ENCODE peak calls at places on chromosome 11, in six cellular contexts. Z is HCT116, T is SK-N-SH, B is K562, L is H1, M is Panc1. W is an unnamed sample.
A peak's percentile ranks its signal among the peaks of the same experiment; 100 is the strongest.

GRCh38 chr11:117792241-117792640 is 4.8 kb downstream of the DSCAML1 start:
- DNase-seq in Z (no peak), T (no peak), B (no peak), L (no peak), M (no peak), W (no peak)

GRCh38 chr11:128476729-128477128 is 110.6 kb downstream of the ETS1 start:
- DNase-seq in Z (no peak), T (no peak), B (no peak), L (no peak), M (no peak), W (no peak)

GRCh38 chr11:73314121-73314948 is 6.3 kb downstream of the ARHGEF17 start:
- DNase-seq in Z (no peak), T (no peak), B (peak; percentile 59), L (no peak), M (no peak), W (no peak)

GRCh38 chr11:88103337-88104206 is 71.7 kb downstream of the RAB38 start:
- DNase-seq in Z (peak; percentile 85), T (peak; percentile 15), B (peak; percentile 33), L (peak; percentile 63), M (peak; percentile 67), W (peak; percentile 53)

GRCh38 chr11:9516113-9516512 is 55.3 kb downstream of the ZNF143 start:
- DNase-seq in Z (no peak), T (no peak), B (no peak), L (no peak), M (no peak), W (no peak)

GRCh38 chr11:46555269-46556054 is 38.4 kb downstream of the AMBRA1 start:
- DNase-seq in Z (no peak), T (no peak), B (no peak), L (no peak), M (no peak), W (peak; percentile 30)

GRCh38 chr11:134120143-134120850 is 51.4 kb downstream of the JAM3 start:
- DNase-seq in Z (no peak), T (no peak), B (no peak), L (no peak), M (no peak), W (no peak)

GRCh38 chr11:132409591-132410375 is 1039.4 kb downstream of the NTM start:
- DNase-seq in Z (no peak), T (no peak), B (no peak), L (no peak), M (no peak), W (no peak)

GRCh38 chr11:94557391-94557790 is 9.8 kb upstream of the PIWIL4 start:
- DNase-seq in Z (no peak), T (no peak), B (no peak), L (no peak), M (no peak), W (no peak)

GRCh38 chr11:16827139-16827538 is 88.7 kb downstream of the C11orf58 start:
- DNase-seq in Z (no peak), T (no peak), B (no peak), L (no peak), M (no peak), W (no peak)

GRCh38 chr11:104872393-104872792 is 25.9 kb downstream of the CASP12 start:
- DNase-seq in Z (no peak), T (no peak), B (no peak), L (no peak), M (no peak), W (no peak)

GRCh38 chr11:123765601-123766000 is 11.3 kb upstream of the OR6X1 start:
- DNase-seq in Z (no peak), T (no peak), B (no peak), L (no peak), M (no peak), W (no peak)

GRCh38 chr11:19160839-19161238 is 40.9 kb downstream of the CSRP3 start:
- DNase-seq in Z (no peak), T (no peak), B (no peak), L (no peak), M (no peak), W (no peak)

GRCh38 chr11:100855466-100856067 is 168.5 kb downstream of the ARHGAP42 start:
- DNase-seq in Z (peak; percentile 52), T (peak; percentile 4), B (peak; percentile 18), L (no peak), M (no peak), W (no peak)

GRCh38 chr11:3010521-3011275 is 18.6 kb upstream of the NAP1L4 start:
- DNase-seq in Z (no peak), T (no peak), B (no peak), L (no peak), M (no peak), W (no peak)

GRCh38 chr11:88281317-88281712 is 56.2 kb downstream of the CTSC start:
- DNase-seq in Z (no peak), T (no peak), B (no peak), L (no peak), M (no peak), W (no peak)

GRCh38 chr11:72491001-72491400 is 56.7 kb upstream of the CLPB start:
- DNase-seq in Z (no peak), T (no peak), B (no peak), L (no peak), M (no peak), W (no peak)

GRCh38 chr11:76131142-76131541 is 75.2 kb downstream of the WNT11 start:
- DNase-seq in Z (no peak), T (peak; percentile 50), B (no peak), L (no peak), M (no peak), W (no peak)

GRCh38 chr11:117815262-117815803 is 9.2 kb downstream of the FXYD2 start:
- DNase-seq in Z (no peak), T (no peak), B (no peak), L (no peak), M (no peak), W (peak; percentile 94)

GRCh38 chr11:34601609-34602008 is 19.3 kb upstream of the EHF start:
- DNase-seq in Z (no peak), T (no peak), B (no peak), L (no peak), M (no peak), W (no peak)

GRCh38 chr11:119608781-119609180 is 120.2 kb downstream of the NECTIN1 start:
- DNase-seq in Z (no peak), T (no peak), B (no peak), L (no peak), M (no peak), W (no peak)

GRCh38 chr11:117759305-117759704 is 37.7 kb downstream of the DSCAML1 start:
- DNase-seq in Z (no peak), T (no peak), B (no peak), L (no peak), M (no peak), W (no peak)

DNA sequence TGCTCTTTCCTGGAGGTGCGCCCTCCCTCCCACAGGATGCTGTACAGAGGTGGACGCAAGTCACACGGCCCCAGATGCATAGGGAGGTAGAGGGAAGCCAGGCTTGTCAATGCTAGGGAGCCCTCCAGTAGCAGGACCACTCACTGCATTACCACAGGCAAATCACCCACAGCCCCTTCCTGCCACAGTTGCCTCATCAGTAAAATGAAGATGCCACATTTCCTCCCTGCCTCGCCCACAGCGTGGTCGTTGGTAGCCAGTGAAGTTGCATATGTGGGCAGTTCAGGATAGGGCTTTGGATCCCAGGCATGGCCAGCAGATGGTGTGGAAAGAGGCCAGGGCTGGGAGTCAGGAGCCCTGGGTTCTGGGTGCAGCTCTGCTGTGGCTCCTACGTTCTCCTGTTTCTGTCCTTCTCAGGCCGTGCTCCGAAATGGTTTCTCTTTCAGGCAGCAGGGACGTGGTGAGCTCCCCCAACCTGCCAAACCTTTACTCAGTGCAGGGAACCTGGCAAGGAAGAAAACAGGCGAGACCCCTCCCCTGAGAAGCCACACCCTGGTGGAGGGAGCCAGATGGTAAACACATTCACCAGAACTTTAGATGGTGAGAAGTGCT is 22.6 kb downstream of the DAGLA start:
- DNase-seq in Z (no peak), T (no peak), B (no peak), L (no peak), M (no peak), W (no peak)
- TF ChIP-seq SIN3A in Z (no peak), T (no peak), B (no peak), L (no peak), M (no peak), W (no peak)

GRCh38 chr11:18012314-18012905 is 437 bp downstream of the SERGEF start:
- DNase-seq in Z (no peak), T (peak; percentile 57), B (peak; percentile 29), L (no peak), M (no peak), W (no peak)
- TF ChIP-seq SIN3A in Z (no peak), T (no peak), B (peak; percentile 26), L (no peak), M (no peak), W (no peak)

DNA sequence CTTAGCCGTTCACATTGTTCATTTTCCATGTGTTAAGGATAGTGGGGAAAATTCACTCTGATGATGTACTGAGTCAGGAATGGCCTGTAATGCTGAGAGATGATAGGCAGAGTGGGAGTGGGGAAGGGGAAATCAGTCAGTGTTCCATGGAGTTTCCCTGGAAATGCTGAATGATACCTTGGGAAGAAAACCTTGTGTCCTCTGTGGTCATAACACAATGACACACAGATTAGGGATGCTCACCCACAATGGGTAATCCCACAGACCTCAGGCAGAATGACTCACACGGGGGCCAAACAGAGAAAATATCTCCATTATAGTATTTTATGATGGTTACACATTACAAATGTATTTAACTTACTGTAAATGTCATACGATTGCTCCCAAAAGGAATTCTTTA is 118.0 kb downstream of the SNX19 start:
- DNase-seq in Z (no peak), T (no peak), B (no peak), L (no peak), M (no peak), W (no peak)
- TF ChIP-seq SIN3A in Z (no peak), T (no peak), B (no peak), L (no peak), M (no peak), W (no peak)

GRCh38 chr11:65900899-65901180 is 652 bp upstream of the FOSL1 start:
- DNase-seq in Z (no peak), T (no peak), B (no peak), L (no peak), M (no peak), W (no peak)

GRCh38 chr11:65897020-65897471 is 3.1 kb downstream of the FOSL1 start:
- DNase-seq in Z (no peak), T (no peak), B (no peak), L (no peak), M (no peak), W (no peak)

GRCh38 chr11:65900125-65900898 is at the start of gene FOSL1:
- DNase-seq in Z (peak; percentile 97), T (peak; percentile 81), B (peak; percentile 89), L (peak; percentile 91), M (no peak), W (peak; percentile 57)

GRCh38 chr11:65898656-65899355 is 1.4 kb downstream of the FOSL1 start:
- DNase-seq in Z (no peak), T (no peak), B (no peak), L (no peak), M (no peak), W (no peak)

DNA sequence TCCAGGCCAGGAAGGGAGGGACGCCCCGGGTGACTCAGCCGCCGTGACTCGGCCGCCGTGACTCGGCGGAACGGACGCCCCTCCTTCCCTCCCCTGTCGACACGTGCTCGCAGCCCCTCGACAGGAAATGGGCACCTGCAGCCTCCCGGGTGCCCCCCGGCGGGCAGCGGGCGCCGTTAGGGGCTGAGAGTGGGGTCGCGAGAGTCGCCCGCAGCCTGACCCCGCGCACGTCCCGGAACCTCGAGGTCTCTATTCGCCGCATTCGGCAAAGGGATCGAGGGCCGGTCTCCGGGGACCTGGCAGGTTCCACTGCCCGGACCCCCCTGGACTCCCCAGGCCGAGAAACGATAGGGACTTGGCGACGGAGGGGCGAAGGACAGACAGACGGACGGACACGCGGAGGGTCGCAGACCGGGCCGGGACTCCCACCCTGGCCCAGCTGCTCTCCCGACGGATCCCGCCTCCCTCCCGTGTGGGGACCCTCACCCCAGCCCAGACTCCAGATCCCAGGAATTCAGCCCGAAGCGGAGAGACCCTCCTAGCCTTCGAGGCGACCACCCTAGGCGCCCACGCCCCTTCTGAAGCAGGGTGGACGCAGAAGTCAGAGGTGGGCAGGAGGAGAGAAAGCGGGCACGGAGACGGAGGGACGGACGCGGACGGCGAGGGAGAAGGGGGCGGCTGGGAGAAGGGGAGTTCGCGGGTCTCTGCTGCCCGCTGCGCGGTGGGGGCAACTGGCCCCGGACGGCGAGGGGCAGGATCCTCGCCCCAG is 648 bp downstream of the FOSL1 start:
- DNase-seq in Z (no peak), T (peak; percentile 71), B (peak; percentile 83), L (no peak), M (no peak), W (no peak)
- TF ChIP-seq SIN3A in Z (no peak), T (peak; percentile 85), B (peak; percentile 33), L (no peak), M (no peak), W (peak; percentile 46)